ENCODE peak calls at places on chromosomes 12 and 14, in six cellular contexts. P is activated naive CD8-positive, alpha-beta T cell treated with anti-CD3 and anti-CD28 coated beads, Interleukin-2, amount 10 ng/mL, durations not matched to agents 7 days and 5 days; V is lower lobe of right lung; N is upper lobe of left lung; U is pancreas; S is foreskin keratinocyte. E is an unnamed sample.

GRCh38 chr14:24607081-24607480 is 2.4 kb downstream of the GZMH start:
- ATAC-seq in P (peak), V (no peak), N (no peak), U (peak), S (no peak), E (peak)

GRCh38 chr12:20716037-20716436 is 20.9 kb downstream of the SLCO1C1 start:
- ATAC-seq in P (no peak), V (no peak), N (no peak), U (no peak), S (no peak), E (no peak)

GRCh38 chr12:70052931-70053497 is 190.2 kb upstream of the CNOT2 start:
- ATAC-seq in P (no peak), V (peak), N (peak), U (peak), S (peak), E (no peak)

GRCh38 chr14:55454264-55455151 is 14.1 kb upstream of the TBPL2 start:
- ATAC-seq in P (no peak), V (peak), N (peak), U (peak), S (peak), E (no peak)

GRCh38 chr12:24904871-24905270 is 44.0 kb downstream of the BCAT1 start:
- ATAC-seq in P (no peak), V (no peak), N (no peak), U (no peak), S (no peak), E (no peak)

GRCh38 chr12:121678721-121679300 is 9.4 kb upstream of the MORN3 start:
- ATAC-seq in P (no peak), V (no peak), N (no peak), U (no peak), S (no peak), E (no peak)

GRCh38 chr14:92074555-92074954 is 31.8 kb downstream of the ATXN3 start:
- ATAC-seq in P (no peak), V (peak), N (no peak), U (no peak), S (no peak), E (no peak)

GRCh38 chr14:61611880-61612630 is 83.3 kb upstream of the HIF1A start:
- ATAC-seq in P (no peak), V (no peak), N (no peak), U (no peak), S (no peak), E (no peak)

GRCh38 chr12:86456241-86456640 is 200.1 kb upstream of the MGAT4C start:
- ATAC-seq in P (no peak), V (no peak), N (no peak), U (no peak), S (no peak), E (no peak)

GRCh38 chr14:35123388-35123703 is 994 bp downstream of the PRORP start:
- ATAC-seq in P (no peak), V (no peak), N (no peak), U (no peak), S (no peak), E (no peak)

GRCh38 chr12:65464930-65465329 is 186.4 kb downstream of the MSRB3 start:
- ATAC-seq in P (no peak), V (no peak), N (no peak), U (no peak), S (no peak), E (no peak)

GRCh38 chr14:81478446-81478845 is 55.2 kb downstream of the SEL1L start:
- ATAC-seq in P (no peak), V (no peak), N (no peak), U (peak), S (no peak), E (no peak)

GRCh38 chr14:69038449-69039286 is 59.6 kb upstream of the ACTN1 start:
- ATAC-seq in P (no peak), V (no peak), N (peak), U (no peak), S (peak), E (no peak)

GRCh38 chr12:52377266-52377665 is 8.2 kb downstream of the KRT84 start:
- ATAC-seq in P (no peak), V (no peak), N (no peak), U (no peak), S (no peak), E (no peak)

GRCh38 chr12:58819345-58819744 is 101.0 kb downstream of the LRIG3 start:
- ATAC-seq in P (no peak), V (no peak), N (peak), U (no peak), S (no peak), E (no peak)

GRCh38 chr14:37491076-37491475 is 104.0 kb downstream of the FOXA1 start:
- ATAC-seq in P (no peak), V (peak), N (no peak), U (no peak), S (no peak), E (no peak)

E was measured in activated T-helper 17 cell treated with anti-CD3 and anti-CD28 coated beads, Interleukin-2, amount 50 U/mL, for 72 hours.